ENCODE peak calls at places on chromosomes 4 and X, in ten cellular contexts. S is cardiac muscle cell; C is HepG2; I is lower lobe of right lung; A is neural progenitor cell; Z is CD8-positive, alpha-beta memory T cell; K is CD8-positive, alpha-beta T cell; T is left lung; R is endodermal cell; G is stomach. L is an unnamed sample.
A peak's percentile ranks its signal among the peaks of the same experiment; 100 is the strongest.

GRCh38 chrX:55750256-55750655 is 32.7 kb downstream of the RRAGB start:
- DNase-seq in S (no peak), C (no peak), I (no peak), A (no peak), Z (no peak), K (no peak), T (no peak), R (no peak), G (no peak), L (no peak)

GRCh38 chr4:178427663-178428062 is 985.4 kb upstream of the AGA start:
- DNase-seq in S (no peak), C (no peak), I (no peak), A (no peak), Z (no peak), K (no peak), T (no peak), R (no peak), G (no peak), L (no peak)

GRCh38 chr4:7077371-7077770 is 9.5 kb upstream of the GRPEL1 start:
- DNase-seq in S (no peak), C (no peak), I (no peak), A (no peak), Z (no peak), K (no peak), T (no peak), R (no peak), G (no peak), L (no peak)

GRCh38 chrX:75229774-75230173 is 44.1 kb upstream of the UPRT start:
- DNase-seq in S (no peak), C (no peak), I (no peak), A (no peak), Z (no peak), K (no peak), T (no peak), R (no peak), G (no peak), L (no peak)

GRCh38 chr4:22391548-22391947 is 124.3 kb downstream of the ADGRA3 start:
- DNase-seq in S (peak; percentile 53), C (no peak), I (no peak), A (no peak), Z (no peak), K (no peak), T (no peak), R (peak; percentile 50), G (no peak), L (no peak)

GRCh38 chrX:111041018-111041462 is 55.0 kb upstream of the PAK3 start:
- DNase-seq in S (peak; percentile 91), C (peak; percentile 9), I (no peak), A (peak; percentile 9), Z (peak; percentile 40), K (peak; percentile 37), T (no peak), R (no peak), G (no peak), L (no peak)

GRCh38 chrX:106611682-106612402 is at the start of gene RADX:
- DNase-seq in S (peak; percentile 71), C (peak; percentile 58), I (peak; percentile 89), A (peak; percentile 93), Z (peak; percentile 83), K (peak; percentile 90), T (peak; percentile 87), R (peak; percentile 92), G (peak; percentile 83), L (peak; percentile 87)

GRCh38 chr4:80184053-80184790 is 13.1 kb upstream of the PRDM8 start:
- DNase-seq in S (peak; percentile 85), C (peak; percentile 32), I (peak; percentile 89), A (peak; percentile 93), Z (peak; percentile 89), K (peak; percentile 90), T (peak; percentile 98), R (peak; percentile 98), G (peak; percentile 83), L (peak; percentile 90)

GRCh38 chr4:134695433-134695832 is 493.8 kb upstream of the PABPC4L start:
- DNase-seq in S (no peak), C (no peak), I (no peak), A (no peak), Z (no peak), K (no peak), T (no peak), R (no peak), G (no peak), L (no peak)

GRCh38 chr4:105966046-105966445 is 70.8 kb downstream of the NPNT start:
- DNase-seq in S (peak; percentile 69), C (no peak), I (no peak), A (no peak), Z (no peak), K (no peak), T (no peak), R (no peak), G (no peak), L (no peak)

GRCh38 chr4:122992111-122992510 is 69.7 kb upstream of the NUDT6 start:
- DNase-seq in S (peak; percentile 63), C (no peak), I (no peak), A (no peak), Z (no peak), K (no peak), T (no peak), R (no peak), G (no peak), L (no peak)

GRCh38 chr4:139853309-139853708 is 187.7 kb downstream of the MGST2 start:
- DNase-seq in S (no peak), C (no peak), I (no peak), A (no peak), Z (no peak), K (no peak), T (no peak), R (peak; percentile 79), G (no peak), L (no peak)

GRCh38 chrX:3788494-3789233 is 75.2 kb upstream of the PRKX start:
- DNase-seq in S (no peak), C (no peak), I (no peak), A (peak; percentile 4), Z (peak; percentile 8), K (no peak), T (no peak), R (peak; percentile 76), G (no peak), L (no peak)

GRCh38 chrX:16120431-16120830 is 2.9 kb upstream of the GRPR start:
- DNase-seq in S (no peak), C (no peak), I (no peak), A (no peak), Z (no peak), K (no peak), T (no peak), R (no peak), G (no peak), L (no peak)

GRCh38 chr4:170581969-170582368 is 492.2 kb upstream of the AADAT start:
- DNase-seq in S (no peak), C (no peak), I (no peak), A (no peak), Z (no peak), K (no peak), T (no peak), R (no peak), G (no peak), L (no peak)

GRCh38 chr4:170581322-170581721 is 491.6 kb upstream of the AADAT start:
- DNase-seq in S (no peak), C (no peak), I (no peak), A (peak; percentile 49), Z (no peak), K (no peak), T (no peak), R (peak; percentile 55), G (no peak), L (no peak)

DNA sequence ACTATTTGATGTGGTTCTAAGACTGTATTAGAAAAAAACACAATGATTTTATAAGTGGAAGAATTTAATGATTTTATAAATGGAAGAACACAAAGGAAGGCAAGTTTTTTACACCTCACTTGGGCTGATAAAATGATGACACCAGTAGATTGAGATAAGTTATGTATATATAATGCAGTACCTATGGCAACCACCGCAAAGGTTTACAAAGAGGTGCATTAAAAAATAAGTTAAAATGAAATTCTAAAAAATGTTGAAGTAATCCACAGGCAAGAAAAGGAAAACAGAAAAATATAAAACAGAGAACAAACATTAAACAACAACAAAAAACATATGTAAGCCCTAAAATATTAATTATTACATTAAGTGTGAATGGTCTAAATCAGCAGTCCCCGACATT is 490.9 kb upstream of the AADAT start:
- DNase-seq in S (no peak), C (no peak), I (no peak), A (no peak), Z (no peak), K (no peak), T (no peak), R (no peak), G (no peak), L (no peak)
- H3K27ac ChIP-seq in S (no peak overlapping the region), C (no peak overlapping the region), I (no peak overlapping the region), A (no peak overlapping the region), Z (no peak overlapping the region), K (no peak overlapping the region), T (no peak overlapping the region), R (no peak overlapping the region), G (no peak overlapping the region), L (no peak overlapping the region)

DNA sequence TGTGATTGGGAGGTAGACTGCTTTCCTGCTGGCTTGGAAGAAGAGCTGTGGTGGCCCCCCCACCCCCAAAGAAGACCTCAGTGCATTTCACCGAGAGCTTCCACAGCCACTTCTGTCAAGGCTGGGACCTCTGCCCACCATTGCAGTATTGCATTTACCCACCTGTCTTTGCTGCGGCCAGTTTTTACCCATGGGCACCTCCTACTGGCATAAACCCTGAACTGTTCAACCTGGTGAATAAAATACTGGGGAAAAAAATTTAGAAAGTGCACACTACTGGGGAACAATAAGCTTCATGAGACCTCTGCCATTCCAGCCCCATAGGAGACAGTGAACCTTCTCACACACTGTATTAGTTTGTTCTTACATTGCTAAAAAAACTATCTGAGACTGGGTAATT is 40.3 kb downstream of the ARFIP1 start:
- DNase-seq in S (no peak), C (no peak), I (no peak), A (no peak), Z (no peak), K (no peak), T (no peak), R (no peak), G (no peak), L (no peak)
- H3K9me3 ChIP-seq in S (no peaks in the 10 kb centered on the region), C (no peaks in the 10 kb centered on the region), I (no peaks in the 10 kb centered on the region), A (peaks cover 5% of the 10 kb centered on the region), Z (no peaks in the 10 kb centered on the region), K (no peaks in the 10 kb centered on the region), T (no peaks in the 10 kb centered on the region), R (peaks cover 49% of the 10 kb centered on the region), G (no peaks in the 10 kb centered on the region), L (no peaks in the 10 kb centered on the region)

GRCh38 chrX:68698955-68699354 is 51.5 kb downstream of the STARD8 start:
- DNase-seq in S (no peak), C (peak; percentile 66), I (no peak), A (no peak), Z (no peak), K (no peak), T (no peak), R (peak; percentile 67), G (peak; percentile 37), L (no peak)
- H3K27ac ChIP-seq in S (no peak overlapping the region), C (no peak overlapping the region), I (peak overlapping the region; percentile 27), A (no peak overlapping the region), Z (no peak overlapping the region), K (no peak overlapping the region), T (peak overlapping the region; percentile 80), R (no peak overlapping the region), G (no peak overlapping the region), L (no peak overlapping the region)

DNA sequence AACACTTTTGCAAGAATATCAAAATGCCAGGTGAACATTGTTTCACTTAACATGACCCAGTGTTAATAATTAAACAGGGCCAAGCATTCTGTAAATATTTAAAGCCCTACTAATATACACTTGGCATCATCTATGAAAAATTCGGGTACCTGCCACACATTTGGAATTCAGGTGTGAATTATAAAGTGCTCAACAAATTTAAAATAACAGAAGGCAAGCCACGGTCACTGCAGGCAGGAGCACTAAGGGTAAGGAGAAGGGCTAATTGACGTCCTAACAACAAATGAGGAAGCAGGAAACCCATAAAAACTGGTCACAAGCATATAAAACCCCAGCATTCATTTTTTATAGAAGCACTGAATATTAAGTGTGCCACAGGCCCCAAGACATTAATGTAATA is 43.8 kb upstream of the CPEB2 start:
- DNase-seq in S (no peak), C (no peak), I (no peak), A (no peak), Z (no peak), K (no peak), T (no peak), R (no peak), G (no peak), L (no peak)
- H3K9me3 ChIP-seq in S (no peaks in the 10 kb centered on the region), C (no peaks in the 10 kb centered on the region), I (no peaks in the 10 kb centered on the region), A (no peaks in the 10 kb centered on the region), Z (no peaks in the 10 kb centered on the region), K (no peaks in the 10 kb centered on the region), T (no peaks in the 10 kb centered on the region), R (no peaks in the 10 kb centered on the region), G (no peaks in the 10 kb centered on the region), L (no peaks in the 10 kb centered on the region)